ENCODE peak calls at places on chromosomes 2 and 18, in nine cellular contexts. One of them, this sample, is unnamed.

GRCh38 chr2:16187517-16187887 is 247.2 kb downstream of the MYCN start:
- DNase-seq in upper lobe of right lung: no peak
- DNase-seq in neural progenitor cell: no peak
- DNase-seq in HCEC 1CT: no peak
- DNase-seq in T-helper 1 cell: no peak
- DNase-seq in activated CD4-positive, CD25-positive, alpha-beta regulatory T cell: no peak
- DNase-seq in spleen: no peak
- DNase-seq in psoas muscle: no peak
- DNase-seq in stimulated activated CD8-positive, alpha-beta memory T cell treated with anti-CD3 and anti-CD28 coated beads, Interleukin-15, amount 100 ng/mL, for 1 hour: no peak
- DNase-seq in this sample: no peak

GRCh38 chr2:12637754-12638153 is 79.0 kb upstream of the TRIB2 start:
- DNase-seq in upper lobe of right lung: no peak
- DNase-seq in neural progenitor cell: no peak
- DNase-seq in HCEC 1CT: peak
- DNase-seq in T-helper 1 cell: no peak
- DNase-seq in activated CD4-positive, CD25-positive, alpha-beta regulatory T cell: no peak
- DNase-seq in spleen: no peak
- DNase-seq in psoas muscle: no peak
- DNase-seq in stimulated activated CD8-positive, alpha-beta memory T cell treated with anti-CD3 and anti-CD28 coated beads, Interleukin-15, amount 100 ng/mL, for 1 hour: no peak
- DNase-seq in this sample: no peak

GRCh38 chr18:34959211-34959829 is 81.9 kb upstream of the MAPRE2 start:
- DNase-seq in upper lobe of right lung: no peak
- DNase-seq in neural progenitor cell: no peak
- DNase-seq in HCEC 1CT: no peak
- DNase-seq in T-helper 1 cell: no peak
- DNase-seq in activated CD4-positive, CD25-positive, alpha-beta regulatory T cell: no peak
- DNase-seq in spleen: no peak
- DNase-seq in psoas muscle: no peak
- DNase-seq in stimulated activated CD8-positive, alpha-beta memory T cell treated with anti-CD3 and anti-CD28 coated beads, Interleukin-15, amount 100 ng/mL, for 1 hour: no peak
- DNase-seq in this sample: no peak

GRCh38 chr2:36493221-36493620 is 104.7 kb downstream of the FEZ2 start:
- DNase-seq in upper lobe of right lung: no peak
- DNase-seq in neural progenitor cell: no peak
- DNase-seq in HCEC 1CT: no peak
- DNase-seq in T-helper 1 cell: no peak
- DNase-seq in activated CD4-positive, CD25-positive, alpha-beta regulatory T cell: no peak
- DNase-seq in spleen: no peak
- DNase-seq in psoas muscle: no peak
- DNase-seq in stimulated activated CD8-positive, alpha-beta memory T cell treated with anti-CD3 and anti-CD28 coated beads, Interleukin-15, amount 100 ng/mL, for 1 hour: no peak
- DNase-seq in this sample: no peak

GRCh38 chr2:130824492-130825061 is 12.1 kb upstream of the ARHGEF4 start:
- DNase-seq in upper lobe of right lung: peak
- DNase-seq in neural progenitor cell: no peak
- DNase-seq in HCEC 1CT: no peak
- DNase-seq in T-helper 1 cell: peak
- DNase-seq in activated CD4-positive, CD25-positive, alpha-beta regulatory T cell: peak
- DNase-seq in spleen: no peak
- DNase-seq in psoas muscle: no peak
- DNase-seq in stimulated activated CD8-positive, alpha-beta memory T cell treated with anti-CD3 and anti-CD28 coated beads, Interleukin-15, amount 100 ng/mL, for 1 hour: peak
- DNase-seq in this sample: peak

GRCh38 chr18:27609221-27609620 is 424.1 kb upstream of the CHST9 start:
- DNase-seq in upper lobe of right lung: no peak
- DNase-seq in neural progenitor cell: no peak
- DNase-seq in HCEC 1CT: no peak
- DNase-seq in T-helper 1 cell: no peak
- DNase-seq in activated CD4-positive, CD25-positive, alpha-beta regulatory T cell: no peak
- DNase-seq in spleen: no peak
- DNase-seq in psoas muscle: no peak
- DNase-seq in stimulated activated CD8-positive, alpha-beta memory T cell treated with anti-CD3 and anti-CD28 coated beads, Interleukin-15, amount 100 ng/mL, for 1 hour: no peak
- DNase-seq in this sample: no peak

GRCh38 chr18:45621068-45621511 is 5.8 kb downstream of the SLC14A2 start:
- DNase-seq in upper lobe of right lung: no peak
- DNase-seq in neural progenitor cell: peak
- DNase-seq in HCEC 1CT: peak
- DNase-seq in T-helper 1 cell: peak
- DNase-seq in activated CD4-positive, CD25-positive, alpha-beta regulatory T cell: no peak
- DNase-seq in spleen: no peak
- DNase-seq in psoas muscle: peak
- DNase-seq in stimulated activated CD8-positive, alpha-beta memory T cell treated with anti-CD3 and anti-CD28 coated beads, Interleukin-15, amount 100 ng/mL, for 1 hour: no peak
- DNase-seq in this sample: peak

GRCh38 chr2:102717308-102718018 is 44.4 kb upstream of the TMEM182 start:
- DNase-seq in upper lobe of right lung: no peak
- DNase-seq in neural progenitor cell: no peak
- DNase-seq in HCEC 1CT: peak
- DNase-seq in T-helper 1 cell: no peak
- DNase-seq in activated CD4-positive, CD25-positive, alpha-beta regulatory T cell: no peak
- DNase-seq in spleen: no peak
- DNase-seq in psoas muscle: peak
- DNase-seq in stimulated activated CD8-positive, alpha-beta memory T cell treated with anti-CD3 and anti-CD28 coated beads, Interleukin-15, amount 100 ng/mL, for 1 hour: no peak
- DNase-seq in this sample: no peak

GRCh38 chr2:72920317-72921087 is 3.2 kb downstream of the EMX1 start:
- DNase-seq in upper lobe of right lung: no peak
- DNase-seq in neural progenitor cell: peak
- DNase-seq in HCEC 1CT: no peak
- DNase-seq in T-helper 1 cell: no peak
- DNase-seq in activated CD4-positive, CD25-positive, alpha-beta regulatory T cell: no peak
- DNase-seq in spleen: no peak
- DNase-seq in psoas muscle: no peak
- DNase-seq in stimulated activated CD8-positive, alpha-beta memory T cell treated with anti-CD3 and anti-CD28 coated beads, Interleukin-15, amount 100 ng/mL, for 1 hour: no peak
- DNase-seq in this sample: no peak

GRCh38 chr18:27377251-27377650 is 192.1 kb upstream of the CHST9 start:
- DNase-seq in upper lobe of right lung: no peak
- DNase-seq in neural progenitor cell: no peak
- DNase-seq in HCEC 1CT: no peak
- DNase-seq in T-helper 1 cell: no peak
- DNase-seq in activated CD4-positive, CD25-positive, alpha-beta regulatory T cell: no peak
- DNase-seq in spleen: no peak
- DNase-seq in psoas muscle: no peak
- DNase-seq in stimulated activated CD8-positive, alpha-beta memory T cell treated with anti-CD3 and anti-CD28 coated beads, Interleukin-15, amount 100 ng/mL, for 1 hour: no peak
- DNase-seq in this sample: no peak

GRCh38 chr18:26536032-26536431 is 12.3 kb downstream of the KCTD1 start:
- DNase-seq in upper lobe of right lung: no peak
- DNase-seq in neural progenitor cell: no peak
- DNase-seq in HCEC 1CT: peak
- DNase-seq in T-helper 1 cell: no peak
- DNase-seq in activated CD4-positive, CD25-positive, alpha-beta regulatory T cell: no peak
- DNase-seq in spleen: no peak
- DNase-seq in psoas muscle: no peak
- DNase-seq in stimulated activated CD8-positive, alpha-beta memory T cell treated with anti-CD3 and anti-CD28 coated beads, Interleukin-15, amount 100 ng/mL, for 1 hour: no peak
- DNase-seq in this sample: no peak

GRCh38 chr2:10042301-10043161 is 819 bp upstream of the KLF11 start:
- DNase-seq in upper lobe of right lung: peak
- DNase-seq in neural progenitor cell: peak
- DNase-seq in HCEC 1CT: no peak
- DNase-seq in T-helper 1 cell: no peak
- DNase-seq in activated CD4-positive, CD25-positive, alpha-beta regulatory T cell: no peak
- DNase-seq in spleen: peak
- DNase-seq in psoas muscle: peak
- DNase-seq in stimulated activated CD8-positive, alpha-beta memory T cell treated with anti-CD3 and anti-CD28 coated beads, Interleukin-15, amount 100 ng/mL, for 1 hour: no peak
- DNase-seq in this sample: no peak

GRCh38 chr2:1784087-1784486 is 39.8 kb upstream of the PXDN start:
- DNase-seq in upper lobe of right lung: no peak
- DNase-seq in neural progenitor cell: no peak
- DNase-seq in HCEC 1CT: no peak
- DNase-seq in T-helper 1 cell: no peak
- DNase-seq in activated CD4-positive, CD25-positive, alpha-beta regulatory T cell: no peak
- DNase-seq in spleen: no peak
- DNase-seq in psoas muscle: no peak
- DNase-seq in stimulated activated CD8-positive, alpha-beta memory T cell treated with anti-CD3 and anti-CD28 coated beads, Interleukin-15, amount 100 ng/mL, for 1 hour: no peak
- DNase-seq in this sample: no peak

GRCh38 chr2:36357506-36358316 is 2.1 kb downstream of the CRIM1 start:
- DNase-seq in upper lobe of right lung: no peak
- DNase-seq in neural progenitor cell: peak
- DNase-seq in HCEC 1CT: peak
- DNase-seq in T-helper 1 cell: no peak
- DNase-seq in activated CD4-positive, CD25-positive, alpha-beta regulatory T cell: no peak
- DNase-seq in spleen: peak
- DNase-seq in psoas muscle: peak
- DNase-seq in stimulated activated CD8-positive, alpha-beta memory T cell treated with anti-CD3 and anti-CD28 coated beads, Interleukin-15, amount 100 ng/mL, for 1 hour: no peak
- DNase-seq in this sample: no peak

GRCh38 chr2:241558532-241559488 is at the start of gene BOK:
- DNase-seq in upper lobe of right lung: peak
- DNase-seq in neural progenitor cell: peak
- DNase-seq in HCEC 1CT: peak
- DNase-seq in T-helper 1 cell: no peak
- DNase-seq in activated CD4-positive, CD25-positive, alpha-beta regulatory T cell: no peak
- DNase-seq in spleen: no peak
- DNase-seq in psoas muscle: peak
- DNase-seq in stimulated activated CD8-positive, alpha-beta memory T cell treated with anti-CD3 and anti-CD28 coated beads, Interleukin-15, amount 100 ng/mL, for 1 hour: no peak
- DNase-seq in this sample: no peak

GRCh38 chr2:240478346-240479110 is 43.1 kb downstream of the GPC1 start:
- DNase-seq in upper lobe of right lung: peak
- DNase-seq in neural progenitor cell: no peak
- DNase-seq in HCEC 1CT: no peak
- DNase-seq in T-helper 1 cell: no peak
- DNase-seq in activated CD4-positive, CD25-positive, alpha-beta regulatory T cell: no peak
- DNase-seq in spleen: peak
- DNase-seq in psoas muscle: no peak
- DNase-seq in stimulated activated CD8-positive, alpha-beta memory T cell treated with anti-CD3 and anti-CD28 coated beads, Interleukin-15, amount 100 ng/mL, for 1 hour: no peak
- DNase-seq in this sample: no peak

GRCh38 chr2:72182547-72183460 is 35.1 kb upstream of the CYP26B1 start:
- DNase-seq in upper lobe of right lung: no peak
- DNase-seq in neural progenitor cell: no peak
- DNase-seq in HCEC 1CT: no peak
- DNase-seq in T-helper 1 cell: no peak
- DNase-seq in activated CD4-positive, CD25-positive, alpha-beta regulatory T cell: no peak
- DNase-seq in spleen: no peak
- DNase-seq in psoas muscle: peak
- DNase-seq in stimulated activated CD8-positive, alpha-beta memory T cell treated with anti-CD3 and anti-CD28 coated beads, Interleukin-15, amount 100 ng/mL, for 1 hour: no peak
- DNase-seq in this sample: no peak

GRCh38 chr2:189086710-189087109 is 92.9 kb downstream of the COL5A2 start:
- DNase-seq in upper lobe of right lung: no peak
- DNase-seq in neural progenitor cell: no peak
- DNase-seq in HCEC 1CT: peak
- DNase-seq in T-helper 1 cell: no peak
- DNase-seq in activated CD4-positive, CD25-positive, alpha-beta regulatory T cell: no peak
- DNase-seq in spleen: no peak
- DNase-seq in psoas muscle: no peak
- DNase-seq in stimulated activated CD8-positive, alpha-beta memory T cell treated with anti-CD3 and anti-CD28 coated beads, Interleukin-15, amount 100 ng/mL, for 1 hour: no peak
- DNase-seq in this sample: no peak

GRCh38 chr2:166230024-166230723 is 102.4 kb upstream of the SCN1A start:
- DNase-seq in upper lobe of right lung: no peak
- DNase-seq in neural progenitor cell: no peak
- DNase-seq in HCEC 1CT: peak
- DNase-seq in T-helper 1 cell: no peak
- DNase-seq in activated CD4-positive, CD25-positive, alpha-beta regulatory T cell: no peak
- DNase-seq in spleen: no peak
- DNase-seq in psoas muscle: no peak
- DNase-seq in stimulated activated CD8-positive, alpha-beta memory T cell treated with anti-CD3 and anti-CD28 coated beads, Interleukin-15, amount 100 ng/mL, for 1 hour: no peak
- DNase-seq in this sample: no peak